ENCODE peak calls at places on chromosomes 7 and 10, in five cellular contexts. A, G, M, S and X are unnamed samples.

GRCh38 chr7:113087278-113087998 is 811 bp upstream of the GPR85 start:
- DNase-seq in A (peak), G (peak), M (peak), S (no peak), X (no peak)

GRCh38 chr7:65907501-65908198 is 34.8 kb downstream of the VKORC1L1 start:
- DNase-seq in A (no peak), G (no peak), M (no peak), S (no peak), X (no peak)

GRCh38 chr10:43187213-43187612 is 49.0 kb downstream of the CSGALNACT2 start:
- DNase-seq in A (no peak), G (no peak), M (no peak), S (no peak), X (no peak)

GRCh38 chr7:85749715-85750453 is 563.0 kb upstream of the SEMA3D start:
- DNase-seq in A (no peak), G (no peak), M (no peak), S (no peak), X (no peak)

GRCh38 chr7:102425639-102426267 is 7.6 kb upstream of the ORAI2 start:
- DNase-seq in A (no peak), G (no peak), M (no peak), S (peak), X (peak)

GRCh38 chr7:46229409-46229808 is 308.3 kb upstream of the IGFBP3 start:
- DNase-seq in A (peak), G (peak), M (peak), S (no peak), X (no peak)

GRCh38 chr7:3282457-3282856 is 18.6 kb upstream of the SDK1 start:
- DNase-seq in A (no peak), G (no peak), M (peak), S (peak), X (no peak)

GRCh38 chr10:106573106-106573505 is 591.4 kb downstream of the SORCS1 start:
- DNase-seq in A (peak), G (peak), M (peak), S (no peak), X (no peak)